ENCODE peak calls at places on chromosomes 16 and 17, in four cellular contexts. One of them, this sample, is unnamed. For H3K27me3, the result is how much of the 10 kb centered on the place peaks cover.

GRCh38 chr17:77371888-77372443 is 231.2 kb downstream of the SEC14L1 start:
- DNase-seq in right lobe of liver: no peak
- DNase-seq in cardiac muscle cell: no peak
- DNase-seq in CD4-positive, CD25-positive, alpha-beta regulatory T cell: no peak
- DNase-seq in this sample: no peak

GRCh38 chr16:68382296-68382718 is 66.0 kb downstream of the SMPD3 start:
- DNase-seq in cardiac muscle cell: no peak
- DNase-seq in right lobe of liver: no peak
- DNase-seq in CD4-positive, CD25-positive, alpha-beta regulatory T cell: no peak
- DNase-seq in this sample: peak

GRCh38 chr16:65453646-65454045 is 331.8 kb upstream of the CDH11 start:
- DNase-seq in CD4-positive, CD25-positive, alpha-beta regulatory T cell: no peak
- DNase-seq in cardiac muscle cell: no peak
- DNase-seq in right lobe of liver: no peak
- DNase-seq in this sample: no peak

GRCh38 chr16:11682655-11683096 is 14.4 kb downstream of the SNN start:
- DNase-seq in right lobe of liver: no peak
- DNase-seq in CD4-positive, CD25-positive, alpha-beta regulatory T cell: no peak
- DNase-seq in cardiac muscle cell: no peak
- DNase-seq in this sample: no peak

GRCh38 chr17:48548687-48549621 is 4.0 kb upstream of the HOXB2 start:
- DNase-seq in cardiac muscle cell: no peak
- DNase-seq in right lobe of liver: no peak
- DNase-seq in CD4-positive, CD25-positive, alpha-beta regulatory T cell: no peak
- DNase-seq in this sample: no peak

GRCh38 chr17:55272711-55273578 is 8.2 kb downstream of the HLF start:
- DNase-seq in right lobe of liver: no peak
- DNase-seq in cardiac muscle cell: no peak
- DNase-seq in CD4-positive, CD25-positive, alpha-beta regulatory T cell: no peak
- DNase-seq in this sample: no peak

GRCh38 chr17:42227849-42228696 is 33.8 kb upstream of the GHDC start:
- DNase-seq in CD4-positive, CD25-positive, alpha-beta regulatory T cell: no peak
- DNase-seq in right lobe of liver: no peak
- DNase-seq in cardiac muscle cell: no peak
- DNase-seq in this sample: no peak

GRCh38 chr17:11950771-11951519 is 46.3 kb downstream of the ZNF18 start:
- DNase-seq in CD4-positive, CD25-positive, alpha-beta regulatory T cell: no peak
- DNase-seq in right lobe of liver: no peak
- DNase-seq in cardiac muscle cell: no peak
- DNase-seq in this sample: no peak

GRCh38 chr17:73803867-73804539 is 159.8 kb upstream of the SDK2 start:
- DNase-seq in CD4-positive, CD25-positive, alpha-beta regulatory T cell: no peak
- DNase-seq in right lobe of liver: no peak
- DNase-seq in cardiac muscle cell: no peak
- DNase-seq in this sample: no peak

GRCh38 chr16:12416136-12416787 is 387.4 kb downstream of the CPPED1 start:
- DNase-seq in cardiac muscle cell: no peak
- DNase-seq in right lobe of liver: no peak
- DNase-seq in CD4-positive, CD25-positive, alpha-beta regulatory T cell: no peak
- DNase-seq in this sample: no peak

GRCh38 chr17:65664696-65665095 is 103.2 kb upstream of the AXIN2 start:
- DNase-seq in cardiac muscle cell: no peak
- DNase-seq in CD4-positive, CD25-positive, alpha-beta regulatory T cell: no peak
- DNase-seq in right lobe of liver: no peak
- DNase-seq in this sample: no peak

GRCh38 chr17:22506861-22507260 is 814.5 kb downstream of the KCNJ18 start:
- DNase-seq in cardiac muscle cell: no peak
- DNase-seq in CD4-positive, CD25-positive, alpha-beta regulatory T cell: no peak
- DNase-seq in right lobe of liver: no peak
- DNase-seq in this sample: no peak

GRCh38 chr16:56964243-56965148 is 2.7 kb downstream of the CETP start:
- DNase-seq in cardiac muscle cell: peak
- DNase-seq in right lobe of liver: peak
- DNase-seq in CD4-positive, CD25-positive, alpha-beta regulatory T cell: peak
- DNase-seq in this sample: peak

GRCh38 chr17:27608330-27609230 is 22.4 kb upstream of the LGALS9 start:
- DNase-seq in CD4-positive, CD25-positive, alpha-beta regulatory T cell: no peak
- DNase-seq in right lobe of liver: no peak
- DNase-seq in cardiac muscle cell: no peak
- DNase-seq in this sample: no peak

GRCh38 chr16:83118365-83118764 is 491.6 kb downstream of the CDH13 start:
- DNase-seq in CD4-positive, CD25-positive, alpha-beta regulatory T cell: no peak
- DNase-seq in right lobe of liver: no peak
- DNase-seq in cardiac muscle cell: no peak
- DNase-seq in this sample: no peak

GRCh38 chr16:64615647-64616280 is 506.1 kb downstream of the CDH11 start:
- DNase-seq in CD4-positive, CD25-positive, alpha-beta regulatory T cell: no peak
- DNase-seq in cardiac muscle cell: peak
- DNase-seq in right lobe of liver: no peak
- DNase-seq in this sample: no peak

GRCh38 chr17:81171941-81172340 is 5.9 kb upstream of the AATK start:
- DNase-seq in CD4-positive, CD25-positive, alpha-beta regulatory T cell: no peak
- DNase-seq in cardiac muscle cell: no peak
- DNase-seq in right lobe of liver: no peak
- DNase-seq in this sample: no peak

GRCh38 chr17:41098476-41098875 is 534 bp upstream of the KRTAP4-8 start:
- DNase-seq in cardiac muscle cell: no peak
- DNase-seq in CD4-positive, CD25-positive, alpha-beta regulatory T cell: no peak
- DNase-seq in right lobe of liver: no peak
- DNase-seq in this sample: no peak

GRCh38 chr16:29898786-29899515 is 399 bp downstream of the SEZ6L2 start:
- DNase-seq in right lobe of liver: no peak
- DNase-seq in cardiac muscle cell: no peak
- DNase-seq in CD4-positive, CD25-positive, alpha-beta regulatory T cell: no peak
- DNase-seq in this sample: no peak

GRCh38 chr16:57962046-57962445 is 8.9 kb downstream of the CNGB1 start:
- DNase-seq in cardiac muscle cell: no peak
- DNase-seq in CD4-positive, CD25-positive, alpha-beta regulatory T cell: no peak
- DNase-seq in right lobe of liver: no peak
- DNase-seq in this sample: no peak

GRCh38 chr17:9298776-9299295 is 276.8 kb downstream of the STX8 start:
- DNase-seq in CD4-positive, CD25-positive, alpha-beta regulatory T cell: no peak
- DNase-seq in cardiac muscle cell: no peak
- DNase-seq in right lobe of liver: no peak
- DNase-seq in this sample: no peak

DNA sequence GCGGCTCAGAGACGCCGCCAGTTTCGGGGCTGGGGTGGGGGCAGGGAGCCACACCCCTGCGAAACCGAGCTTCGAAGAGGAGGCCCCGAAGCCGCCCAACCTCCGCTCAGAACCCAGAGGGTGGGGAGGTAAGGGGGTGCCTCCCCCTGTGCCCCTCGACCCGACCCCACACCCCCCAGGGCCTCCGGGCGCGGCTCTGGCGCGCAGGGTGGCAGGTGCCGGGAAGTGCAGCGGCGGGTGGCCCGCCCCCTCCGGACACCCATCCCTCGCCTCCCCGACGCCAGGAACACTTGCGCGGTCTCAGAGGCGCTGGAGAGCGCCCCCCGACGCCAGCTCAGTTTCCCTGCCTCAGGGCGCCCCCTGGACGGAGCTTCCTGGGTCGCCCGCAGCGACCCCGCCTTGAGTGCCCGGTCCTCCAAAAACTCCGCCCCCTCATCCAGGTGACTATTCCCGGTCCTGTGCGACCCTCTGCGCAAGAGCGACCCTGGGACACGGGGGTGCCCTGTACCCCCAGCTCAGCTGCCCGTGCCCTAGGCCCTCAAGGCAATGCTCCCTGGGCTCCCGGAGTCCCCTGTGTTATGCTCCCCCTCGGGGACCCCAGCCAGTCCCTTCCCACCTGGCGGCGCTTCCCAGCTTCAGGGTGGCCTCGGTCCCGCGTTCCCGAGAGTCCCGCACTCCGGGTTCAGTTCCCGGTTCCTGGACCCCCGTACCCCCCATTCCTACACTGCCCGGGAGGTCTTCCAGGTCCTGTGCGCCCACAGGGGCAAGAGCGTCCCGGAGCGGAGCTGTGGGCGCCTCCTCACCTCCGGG is 562 bp downstream of the PPL start:
- DNase-seq in CD4-positive, CD25-positive, alpha-beta regulatory T cell: no peak
- DNase-seq in right lobe of liver: peak
- DNase-seq in cardiac muscle cell: peak
- DNase-seq in this sample: peak
- H3K27me3 ChIP-seq in CD4-positive, CD25-positive, alpha-beta regulatory T cell: under half
- H3K27me3 ChIP-seq in right lobe of liver: under half
- H3K27me3 ChIP-seq in cardiac muscle cell: under half
- H3K27me3 ChIP-seq in this sample: under half

GRCh38 chr17:18254888-18255649 is 3.5 kb downstream of the FLII start:
- DNase-seq in right lobe of liver: no peak
- DNase-seq in CD4-positive, CD25-positive, alpha-beta regulatory T cell: no peak
- DNase-seq in cardiac muscle cell: no peak
- DNase-seq in this sample: no peak

GRCh38 chr17:18257747-18258355 is 687 bp downstream of the FLII start:
- DNase-seq in cardiac muscle cell: peak
- DNase-seq in right lobe of liver: peak
- DNase-seq in CD4-positive, CD25-positive, alpha-beta regulatory T cell: peak
- DNase-seq in this sample: peak

GRCh38 chr17:18257268-18257681 is 1.3 kb downstream of the FLII start:
- DNase-seq in CD4-positive, CD25-positive, alpha-beta regulatory T cell: no peak
- DNase-seq in right lobe of liver: no peak
- DNase-seq in cardiac muscle cell: no peak
- DNase-seq in this sample: no peak

GRCh38 chr17:18256776-18257175 is 1.8 kb downstream of the FLII start:
- DNase-seq in right lobe of liver: no peak
- DNase-seq in cardiac muscle cell: no peak
- DNase-seq in CD4-positive, CD25-positive, alpha-beta regulatory T cell: no peak
- DNase-seq in this sample: no peak

GRCh38 chr17:18256351-18256750 is 2.2 kb downstream of the FLII start:
- DNase-seq in CD4-positive, CD25-positive, alpha-beta regulatory T cell: no peak
- DNase-seq in cardiac muscle cell: no peak
- DNase-seq in right lobe of liver: no peak
- DNase-seq in this sample: no peak
- H3K27ac ChIP-seq in CD4-positive, CD25-positive, alpha-beta regulatory T cell: peak
- H3K27ac ChIP-seq in cardiac muscle cell: no peak
- H3K27ac ChIP-seq in right lobe of liver: no peak
- H3K27ac ChIP-seq in this sample: no peak

GRCh38 chr17:21373696-21374454 is 2.3 kb upstream of the KCNJ12 start:
- DNase-seq in right lobe of liver: no peak
- DNase-seq in CD4-positive, CD25-positive, alpha-beta regulatory T cell: no peak
- DNase-seq in cardiac muscle cell: no peak
- DNase-seq in this sample: no peak
- H3K27me3 ChIP-seq in right lobe of liver: under half
- H3K27me3 ChIP-seq in CD4-positive, CD25-positive, alpha-beta regulatory T cell: under half
- H3K27me3 ChIP-seq in cardiac muscle cell: under half
- H3K27me3 ChIP-seq in this sample: under half

GRCh38 chr16:31136287-31136662 is 748 bp upstream of the PRSS8 start:
- DNase-seq in CD4-positive, CD25-positive, alpha-beta regulatory T cell: no peak
- DNase-seq in cardiac muscle cell: no peak
- DNase-seq in right lobe of liver: no peak
- DNase-seq in this sample: no peak

GRCh38 chr16:31135535-31136286 is at the start of gene PRSS8:
- DNase-seq in right lobe of liver: peak
- DNase-seq in cardiac muscle cell: peak
- DNase-seq in CD4-positive, CD25-positive, alpha-beta regulatory T cell: no peak
- DNase-seq in this sample: no peak

GRCh38 chr16:31134091-31134571 is 1.4 kb downstream of the PRSS8 start:
- DNase-seq in CD4-positive, CD25-positive, alpha-beta regulatory T cell: no peak
- DNase-seq in cardiac muscle cell: no peak
- DNase-seq in right lobe of liver: no peak
- DNase-seq in this sample: no peak

GRCh38 chr16:31132979-31133599 is 2.4 kb downstream of the PRSS8 start:
- DNase-seq in CD4-positive, CD25-positive, alpha-beta regulatory T cell: no peak
- DNase-seq in cardiac muscle cell: no peak
- DNase-seq in right lobe of liver: no peak
- DNase-seq in this sample: no peak

DNA sequence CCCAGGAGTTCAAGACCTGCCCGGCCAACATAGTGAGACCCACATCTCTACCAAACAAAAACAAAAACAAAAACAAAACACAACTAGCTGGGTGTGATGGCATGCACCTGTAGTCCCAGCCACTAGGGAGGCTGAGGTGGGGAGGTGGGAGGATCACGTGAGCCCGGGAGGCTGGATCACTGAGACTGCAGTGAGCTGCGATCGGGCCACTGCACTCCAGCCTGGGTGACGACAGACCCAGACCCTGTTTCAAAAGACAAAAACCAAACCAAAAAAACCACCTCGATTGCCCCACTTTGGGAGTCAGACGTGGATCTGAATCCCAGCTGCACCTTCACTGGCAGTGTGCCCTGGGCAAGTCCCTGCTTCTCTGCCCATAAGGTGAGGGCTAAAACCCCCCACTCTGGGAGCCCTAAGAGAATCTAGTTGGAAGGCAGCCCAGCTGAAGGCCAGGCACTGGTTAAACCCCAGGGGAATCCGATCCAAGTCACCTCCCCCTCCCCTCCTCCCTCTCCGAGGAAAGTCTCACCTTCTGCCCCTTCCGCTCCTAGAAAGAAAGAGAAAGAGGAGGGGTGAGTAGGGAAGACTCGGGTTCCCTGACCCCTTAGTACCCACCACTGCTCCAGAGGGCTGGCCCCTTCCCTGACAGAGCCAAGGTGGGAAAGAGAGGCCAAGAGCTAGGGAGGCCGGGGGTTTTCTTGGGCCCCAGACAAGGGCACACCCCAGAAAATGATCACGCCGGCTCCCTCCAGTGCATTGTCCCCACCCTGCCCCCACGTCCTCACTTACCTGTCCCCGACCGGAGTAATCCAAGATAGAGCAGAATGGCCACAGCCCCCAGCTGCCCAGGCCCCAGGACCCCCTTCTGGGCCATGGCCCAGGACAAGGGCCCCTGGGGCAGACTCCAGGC is 647 bp downstream of the PRSS8 start:
- DNase-seq in right lobe of liver: no peak
- DNase-seq in CD4-positive, CD25-positive, alpha-beta regulatory T cell: no peak
- DNase-seq in cardiac muscle cell: peak
- DNase-seq in this sample: peak
- H3K27ac ChIP-seq in right lobe of liver: peak
- H3K27ac ChIP-seq in CD4-positive, CD25-positive, alpha-beta regulatory T cell: no peak
- H3K27ac ChIP-seq in cardiac muscle cell: no peak
- H3K27ac ChIP-seq in this sample: peak

DNA sequence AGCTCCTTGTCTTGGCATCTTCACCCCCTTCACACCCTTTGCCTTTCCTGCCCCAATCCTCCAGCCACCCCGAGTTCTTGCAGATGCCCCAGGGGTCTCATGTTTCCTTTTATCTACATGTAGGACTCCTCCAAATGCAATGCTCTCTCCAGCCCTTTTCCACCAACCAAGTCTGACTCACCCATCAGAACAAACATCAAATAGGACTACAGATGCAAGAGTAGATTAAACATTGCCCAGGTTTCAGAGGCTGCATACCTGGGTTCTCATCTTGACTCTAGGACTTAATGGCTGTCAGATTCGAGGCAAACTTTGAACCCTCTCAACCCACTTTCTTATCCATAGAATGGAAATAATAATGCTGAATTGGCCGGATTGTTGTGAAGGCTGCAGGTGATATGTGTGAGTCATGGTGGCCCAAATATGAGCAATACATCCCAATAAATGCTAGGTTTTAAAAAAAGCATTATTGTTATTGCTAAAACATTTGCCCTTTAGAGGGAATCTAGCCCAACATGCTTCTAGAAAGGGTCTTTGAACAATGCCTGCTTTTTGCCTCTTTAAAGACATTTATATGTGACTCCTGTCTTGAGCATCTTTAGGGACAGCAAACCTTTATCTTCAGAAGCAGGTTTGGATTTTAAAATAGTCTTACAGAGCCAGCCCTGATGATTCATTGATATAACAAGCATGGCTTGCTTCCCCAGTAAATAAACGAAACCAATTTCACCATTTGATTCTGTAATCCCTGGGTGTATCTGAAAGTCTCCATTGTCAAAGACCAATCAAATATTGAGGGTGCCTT is 310.1 kb downstream of the FOXL1 start:
- DNase-seq in CD4-positive, CD25-positive, alpha-beta regulatory T cell: no peak
- DNase-seq in right lobe of liver: no peak
- DNase-seq in cardiac muscle cell: no peak
- DNase-seq in this sample: no peak
- H3K27me3 ChIP-seq in CD4-positive, CD25-positive, alpha-beta regulatory T cell: under half
- H3K27me3 ChIP-seq in right lobe of liver: under half
- H3K27me3 ChIP-seq in cardiac muscle cell: under half
- H3K27me3 ChIP-seq in this sample: under half